ENCODE peak calls at places on chromosomes 13 and 19, in nine cellular contexts. One of them, this sample, is unnamed. For H3K36me3, the result is how much of the 10 kb centered on the place peaks cover.

GRCh38 chr13:24196593-24197197 is 36.2 kb downstream of the SPATA13 start:
- DNase-seq in brain microvascular endothelial cell: no peak
- DNase-seq in mesendoderm: no peak
- DNase-seq in neural progenitor cell: no peak
- DNase-seq in body of pancreas: no peak
- DNase-seq in pancreas: no peak
- DNase-seq in prostate gland: no peak
- DNase-seq in Peyer's patch: no peak
- DNase-seq in cardiac muscle cell: no peak
- DNase-seq in this sample: no peak

GRCh38 chr13:27319404-27319803 is 48.8 kb downstream of the RASL11A start:
- DNase-seq in prostate gland: no peak
- DNase-seq in brain microvascular endothelial cell: no peak
- DNase-seq in pancreas: no peak
- DNase-seq in neural progenitor cell: no peak
- DNase-seq in cardiac muscle cell: no peak
- DNase-seq in Peyer's patch: no peak
- DNase-seq in mesendoderm: no peak
- DNase-seq in body of pancreas: no peak
- DNase-seq in this sample: no peak

GRCh38 chr13:57935965-57936364 is 304.4 kb downstream of the PCDH17 start:
- DNase-seq in mesendoderm: no peak
- DNase-seq in Peyer's patch: no peak
- DNase-seq in brain microvascular endothelial cell: no peak
- DNase-seq in prostate gland: no peak
- DNase-seq in cardiac muscle cell: no peak
- DNase-seq in neural progenitor cell: no peak
- DNase-seq in pancreas: no peak
- DNase-seq in body of pancreas: no peak
- DNase-seq in this sample: no peak

GRCh38 chr13:100392709-100393630 is 195.6 kb downstream of the GGACT start:
- DNase-seq in cardiac muscle cell: peak
- DNase-seq in mesendoderm: peak
- DNase-seq in neural progenitor cell: no peak
- DNase-seq in prostate gland: no peak
- DNase-seq in brain microvascular endothelial cell: peak
- DNase-seq in Peyer's patch: no peak
- DNase-seq in body of pancreas: peak
- DNase-seq in pancreas: no peak
- DNase-seq in this sample: no peak

GRCh38 chr19:10230155-10230903 is 802 bp downstream of the S1PR2 start:
- DNase-seq in Peyer's patch: no peak
- DNase-seq in body of pancreas: peak
- DNase-seq in brain microvascular endothelial cell: no peak
- DNase-seq in cardiac muscle cell: peak
- DNase-seq in prostate gland: no peak
- DNase-seq in neural progenitor cell: peak
- DNase-seq in pancreas: peak
- DNase-seq in mesendoderm: peak
- DNase-seq in this sample: peak

GRCh38 chr19:50728084-50728737 is 5.0 kb downstream of the CLEC11A start:
- DNase-seq in pancreas: peak
- DNase-seq in neural progenitor cell: peak
- DNase-seq in body of pancreas: peak
- DNase-seq in prostate gland: peak
- DNase-seq in Peyer's patch: no peak
- DNase-seq in brain microvascular endothelial cell: peak
- DNase-seq in cardiac muscle cell: peak
- DNase-seq in mesendoderm: peak
- DNase-seq in this sample: peak

GRCh38 chr19:34428549-34429285 is 536 bp downstream of the UBA2 start:
- DNase-seq in neural progenitor cell: peak
- DNase-seq in pancreas: no peak
- DNase-seq in cardiac muscle cell: peak
- DNase-seq in Peyer's patch: peak
- DNase-seq in body of pancreas: peak
- DNase-seq in prostate gland: peak
- DNase-seq in mesendoderm: peak
- DNase-seq in brain microvascular endothelial cell: no peak
- DNase-seq in this sample: peak

GRCh38 chr19:46076951-46077814 is 36.4 kb upstream of the IGFL4 start:
- DNase-seq in Peyer's patch: peak
- DNase-seq in body of pancreas: peak
- DNase-seq in cardiac muscle cell: peak
- DNase-seq in prostate gland: peak
- DNase-seq in neural progenitor cell: peak
- DNase-seq in pancreas: peak
- DNase-seq in brain microvascular endothelial cell: peak
- DNase-seq in mesendoderm: peak
- DNase-seq in this sample: no peak

GRCh38 chr13:37811441-37811840 is 58.1 kb downstream of the TRPC4 start:
- DNase-seq in pancreas: no peak
- DNase-seq in cardiac muscle cell: no peak
- DNase-seq in body of pancreas: no peak
- DNase-seq in neural progenitor cell: no peak
- DNase-seq in brain microvascular endothelial cell: peak
- DNase-seq in mesendoderm: no peak
- DNase-seq in Peyer's patch: no peak
- DNase-seq in prostate gland: no peak
- DNase-seq in this sample: no peak

GRCh38 chr19:12777217-12778019 is 2.1 kb upstream of the HOOK2 start:
- DNase-seq in mesendoderm: peak
- DNase-seq in neural progenitor cell: peak
- DNase-seq in brain microvascular endothelial cell: peak
- DNase-seq in body of pancreas: peak
- DNase-seq in pancreas: peak
- DNase-seq in prostate gland: peak
- DNase-seq in Peyer's patch: peak
- DNase-seq in cardiac muscle cell: peak
- DNase-seq in this sample: peak

DNA sequence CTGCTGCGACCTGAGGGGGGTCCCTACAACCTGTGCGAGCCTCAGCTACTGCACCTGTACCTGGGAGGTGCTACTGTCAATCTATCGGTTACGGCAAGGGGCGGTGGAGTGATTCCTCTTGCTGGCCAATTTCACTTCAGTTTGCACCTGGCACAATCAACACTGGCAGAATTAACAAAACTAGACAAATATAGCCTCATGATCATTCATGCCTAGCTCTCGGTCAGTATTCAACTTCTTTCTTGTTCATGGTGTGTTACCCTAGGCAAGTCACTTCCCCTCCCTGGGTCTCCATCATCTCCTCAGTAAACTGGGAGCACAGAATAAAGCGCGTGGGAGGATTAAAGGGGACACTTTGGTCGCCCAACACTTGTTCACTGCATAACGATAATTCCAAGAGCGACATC is 621 bp downstream of the HAUS8 start:
- DNase-seq in pancreas: no peak
- DNase-seq in body of pancreas: no peak
- DNase-seq in Peyer's patch: no peak
- DNase-seq in mesendoderm: no peak
- DNase-seq in prostate gland: no peak
- DNase-seq in cardiac muscle cell: no peak
- DNase-seq in brain microvascular endothelial cell: no peak
- DNase-seq in neural progenitor cell: no peak
- DNase-seq in this sample: no peak
- H3K27ac ChIP-seq in pancreas: peak
- H3K27ac ChIP-seq in body of pancreas: peak
- H3K27ac ChIP-seq in Peyer's patch: peak
- H3K27ac ChIP-seq in mesendoderm: peak
- H3K27ac ChIP-seq in prostate gland: peak
- H3K27ac ChIP-seq in cardiac muscle cell: peak
- H3K27ac ChIP-seq in brain microvascular endothelial cell: peak
- H3K27ac ChIP-seq in neural progenitor cell: no peak
- H3K27ac ChIP-seq in this sample: peak

DNA sequence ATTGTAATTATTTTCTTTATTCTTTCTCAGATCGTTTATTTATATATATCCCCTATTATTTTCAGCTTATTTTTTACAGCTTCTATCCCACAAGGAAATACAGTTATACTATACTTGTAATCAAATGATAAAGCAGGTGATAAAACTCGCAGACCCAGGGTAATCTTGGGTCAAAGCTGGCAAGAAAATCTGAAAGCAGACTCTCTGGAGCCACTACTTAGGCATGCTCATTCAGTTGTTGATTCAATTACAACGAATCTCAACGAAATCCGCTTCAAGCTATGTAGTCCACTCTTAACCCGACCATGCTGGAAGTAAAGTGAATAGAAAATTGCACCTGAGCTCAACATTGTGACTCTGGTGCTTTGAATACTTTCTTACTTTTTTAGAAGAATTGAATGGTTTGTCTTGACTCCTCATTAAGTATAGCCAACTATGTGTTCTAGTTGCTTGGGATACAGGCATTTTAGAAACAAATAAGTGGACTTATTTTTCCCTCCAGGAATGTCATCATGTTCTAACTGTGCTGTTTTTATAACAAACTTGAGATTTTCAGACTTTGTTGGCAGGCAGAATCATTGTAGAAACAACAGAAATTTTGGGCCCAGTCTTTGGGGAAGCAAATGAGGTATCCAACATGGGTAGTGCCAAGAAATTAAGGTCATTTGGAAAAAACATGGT is 21.4 kb downstream of the ESD start:
- DNase-seq in cardiac muscle cell: no peak
- DNase-seq in neural progenitor cell: no peak
- DNase-seq in mesendoderm: peak
- DNase-seq in pancreas: no peak
- DNase-seq in brain microvascular endothelial cell: no peak
- DNase-seq in Peyer's patch: no peak
- DNase-seq in prostate gland: no peak
- DNase-seq in body of pancreas: no peak
- DNase-seq in this sample: no peak
- H3K36me3 ChIP-seq in cardiac muscle cell: under half
- H3K36me3 ChIP-seq in neural progenitor cell: under half
- H3K36me3 ChIP-seq in mesendoderm: under half
- H3K36me3 ChIP-seq in pancreas: under half
- H3K36me3 ChIP-seq in brain microvascular endothelial cell: under half
- H3K36me3 ChIP-seq in Peyer's patch: under half
- H3K36me3 ChIP-seq in prostate gland: under half
- H3K36me3 ChIP-seq in body of pancreas: under half
- H3K36me3 ChIP-seq in this sample: half or more

DNA sequence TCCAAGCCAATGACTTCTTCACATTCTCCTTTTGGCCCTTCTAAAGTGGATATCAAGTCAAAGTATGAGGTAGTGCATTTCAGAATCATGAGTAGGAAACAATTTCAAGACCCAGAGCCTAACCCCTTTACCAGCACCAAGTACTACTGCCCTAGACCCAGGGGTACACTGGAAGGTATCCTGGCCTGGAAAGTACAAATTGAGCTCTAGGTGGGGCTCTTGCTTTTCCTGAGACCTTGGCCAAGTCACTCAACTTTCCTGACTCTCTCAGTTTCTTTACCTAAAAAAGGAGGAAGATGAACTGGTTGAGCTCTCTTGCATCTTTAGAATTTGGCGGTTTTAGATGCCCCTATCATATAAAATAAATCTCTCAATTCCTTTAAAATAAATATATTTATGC is 204.7 kb downstream of the FGF14 start:
- DNase-seq in Peyer's patch: no peak
- DNase-seq in pancreas: no peak
- DNase-seq in prostate gland: no peak
- DNase-seq in body of pancreas: no peak
- DNase-seq in brain microvascular endothelial cell: no peak
- DNase-seq in mesendoderm: peak
- DNase-seq in cardiac muscle cell: no peak
- DNase-seq in neural progenitor cell: peak
- DNase-seq in this sample: no peak
- H3K27ac ChIP-seq in Peyer's patch: no peak
- H3K27ac ChIP-seq in pancreas: no peak
- H3K27ac ChIP-seq in prostate gland: no peak
- H3K27ac ChIP-seq in body of pancreas: no peak
- H3K27ac ChIP-seq in brain microvascular endothelial cell: no peak
- H3K27ac ChIP-seq in mesendoderm: no peak
- H3K27ac ChIP-seq in cardiac muscle cell: no peak
- H3K27ac ChIP-seq in neural progenitor cell: no peak
- H3K27ac ChIP-seq in this sample: no peak

DNA sequence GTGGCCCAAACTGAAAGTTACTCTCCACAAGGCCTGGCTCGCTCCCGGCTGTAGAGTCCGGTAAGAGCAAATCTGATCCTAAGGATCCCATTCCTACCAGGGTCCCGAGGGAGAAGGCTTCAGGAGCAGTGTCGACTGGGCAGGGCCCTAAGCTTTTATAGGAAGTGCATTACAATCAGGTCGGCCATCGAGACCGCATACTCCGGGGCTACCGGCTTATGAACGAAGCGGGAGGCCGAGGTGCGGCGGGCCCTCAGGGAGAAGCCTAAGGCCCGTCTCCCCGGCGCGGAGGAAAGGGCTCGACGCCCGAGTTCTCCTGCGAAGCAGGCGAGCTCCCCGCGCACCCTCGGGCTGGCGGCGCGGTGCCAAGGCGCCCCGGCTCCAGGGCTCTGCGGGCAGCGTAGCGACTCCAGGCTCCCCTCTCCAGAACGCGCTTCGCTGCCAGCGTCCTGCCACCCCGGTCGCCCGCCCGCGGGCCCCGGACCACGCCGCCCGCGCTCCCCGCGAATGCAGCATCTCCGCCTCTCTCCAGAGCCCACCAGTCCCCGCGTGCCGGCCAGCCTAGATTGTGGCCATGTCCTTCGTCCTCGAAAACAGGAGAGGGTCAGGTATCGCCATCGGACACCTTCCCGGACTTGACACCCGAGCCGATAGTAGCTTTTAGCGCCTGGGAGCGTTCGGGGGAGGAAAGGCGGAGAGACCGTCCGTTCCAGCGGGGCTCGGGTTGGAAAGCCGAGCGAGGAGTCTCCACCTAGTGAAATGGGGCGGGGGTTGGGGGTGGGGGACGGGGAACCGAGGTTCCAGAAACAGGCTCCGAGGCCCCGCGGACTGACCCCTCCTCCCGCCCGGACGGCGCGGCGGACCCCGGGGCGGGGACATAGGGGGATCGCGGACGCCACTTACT is 1.3 kb downstream of the EFNB2 start:
- DNase-seq in pancreas: peak
- DNase-seq in prostate gland: peak
- DNase-seq in cardiac muscle cell: peak
- DNase-seq in mesendoderm: peak
- DNase-seq in neural progenitor cell: peak
- DNase-seq in body of pancreas: peak
- DNase-seq in Peyer's patch: peak
- DNase-seq in brain microvascular endothelial cell: peak
- DNase-seq in this sample: peak
- H3K36me3 ChIP-seq in pancreas: under half
- H3K36me3 ChIP-seq in prostate gland: under half
- H3K36me3 ChIP-seq in cardiac muscle cell: under half
- H3K36me3 ChIP-seq in mesendoderm: under half
- H3K36me3 ChIP-seq in neural progenitor cell: under half
- H3K36me3 ChIP-seq in body of pancreas: under half
- H3K36me3 ChIP-seq in Peyer's patch: under half
- H3K36me3 ChIP-seq in brain microvascular endothelial cell: under half
- H3K36me3 ChIP-seq in this sample: under half

DNA sequence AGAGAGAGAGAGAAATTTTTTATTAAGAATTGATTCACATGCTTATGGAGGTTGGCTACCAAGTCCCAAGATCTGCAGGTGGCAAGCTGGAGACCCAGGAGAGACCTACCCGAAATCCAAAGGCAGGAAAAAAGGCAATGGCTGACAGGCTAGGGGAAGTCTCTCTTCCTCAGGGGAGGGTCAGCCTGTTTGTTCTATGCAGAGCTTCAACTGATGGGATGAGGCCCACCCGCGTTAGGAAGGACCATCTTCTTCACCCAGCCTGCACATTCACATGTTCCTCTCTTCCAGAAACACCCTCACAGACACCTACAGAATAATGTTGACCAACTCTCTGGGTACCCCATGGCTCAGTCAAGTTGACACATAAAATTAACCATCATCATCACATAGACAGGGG is 65.3 kb upstream of the SERP2 start:
- DNase-seq in prostate gland: no peak
- DNase-seq in neural progenitor cell: no peak
- DNase-seq in brain microvascular endothelial cell: no peak
- DNase-seq in mesendoderm: no peak
- DNase-seq in body of pancreas: no peak
- DNase-seq in Peyer's patch: no peak
- DNase-seq in cardiac muscle cell: no peak
- DNase-seq in pancreas: no peak
- DNase-seq in this sample: no peak
- H3K27ac ChIP-seq in prostate gland: peak
- H3K27ac ChIP-seq in neural progenitor cell: no peak
- H3K27ac ChIP-seq in brain microvascular endothelial cell: no peak
- H3K27ac ChIP-seq in mesendoderm: no peak
- H3K27ac ChIP-seq in body of pancreas: no peak
- H3K27ac ChIP-seq in Peyer's patch: peak
- H3K27ac ChIP-seq in cardiac muscle cell: no peak
- H3K27ac ChIP-seq in pancreas: no peak
- H3K27ac ChIP-seq in this sample: no peak

This sample was measured in right lobe of liver.